ENCODE peak calls at places on chromosomes 3 and 15, in eight cellular contexts. L, J, P, F, V, Y, A and B are unnamed samples.

GRCh38 chr15:53447053-53447574 is 312.3 kb downstream of the WDR72 start:
- DNase-seq in V (no peak), P (no peak), J (no peak), A (no peak), Y (no peak), L (no peak), F (no peak), B (no peak)

GRCh38 chr15:90013503-90013937 is 12.4 kb downstream of the ZNF710 start:
- DNase-seq in J (no peak), V (no peak), P (peak), Y (no peak), F (peak), A (peak), L (no peak), B (no peak)

GRCh38 chr15:63791236-63791635 is 42.5 kb downstream of the HERC1 start:
- DNase-seq in J (peak), F (no peak), P (no peak), Y (peak), V (no peak), A (no peak), L (no peak), B (peak)

GRCh38 chr3:13224967-13225366 is 151.7 kb upstream of the IQSEC1 start:
- DNase-seq in L (no peak), Y (no peak), F (no peak), P (no peak), V (no peak), A (no peak), J (no peak), B (no peak)

GRCh38 chr3:46490338-46491084 is 7.3 kb upstream of the RTP3 start:
- DNase-seq in L (no peak), V (no peak), A (no peak), P (no peak), J (no peak), Y (peak), F (no peak), B (peak)

GRCh38 chr3:50269977-50270413 is 1.0 kb downstream of the SEMA3B start:
- DNase-seq in F (no peak), A (no peak), L (no peak), J (no peak), P (no peak), Y (peak), V (no peak), B (no peak)

GRCh38 chr3:37944243-37944955 is 46.2 kb upstream of the VILL start:
- DNase-seq in Y (no peak), V (no peak), J (no peak), L (no peak), F (no peak), P (no peak), A (no peak), B (peak)

GRCh38 chr3:46930945-46931403 is 45.6 kb downstream of the CCDC12 start:
- DNase-seq in Y (no peak), J (no peak), V (peak), L (no peak), A (no peak), F (no peak), P (no peak), B (no peak)

GRCh38 chr3:54999159-54999558 is 71.3 kb upstream of the LRTM1 start:
- DNase-seq in Y (peak), A (no peak), J (peak), P (no peak), V (no peak), F (no peak), L (no peak), B (peak)

GRCh38 chr3:148991219-148992026 is at the start of gene GYG1:
- DNase-seq in P (peak), J (peak), V (peak), F (peak), L (peak), A (peak), Y (peak), B (peak)